ENCODE peak calls at places on chromosomes 7 and 10, in seven cellular contexts. X is astrocyte, M is aorta, Y is coronary artery, W is colonic mucosa, D is dorsolateral prefrontal cortex, P is adrenal gland. Z is an unnamed sample.

GRCh38 chr10:5540886-5541285 is 16.1 kb downstream of the CALML3 start:
- DNase-seq in Y (peak), D (no peak), X (no peak), W (no peak), P (no peak), M (no peak), Z (no peak)

GRCh38 chr10:112026438-112026837 is 157.1 kb downstream of the GPAM start:
- DNase-seq in P (no peak), X (no peak), M (no peak), D (no peak), W (no peak), Y (no peak), Z (no peak)

GRCh38 chr7:6117533-6117932 is 86.4 kb downstream of the ANKRD61 start:
- DNase-seq in Y (no peak), W (no peak), M (no peak), P (no peak), X (no peak), D (no peak), Z (no peak)

GRCh38 chr7:69677054-69677847 is 79.0 kb downstream of the AUTS2 start:
- DNase-seq in D (no peak), P (no peak), M (no peak), W (no peak), X (no peak), Y (no peak), Z (no peak)

GRCh38 chr10:73590881-73591577 is at the start of gene USP54:
- DNase-seq in M (no peak), X (peak), W (peak), D (no peak), P (no peak), Y (no peak), Z (no peak)

GRCh38 chr7:124765401-124766352 is at the start of gene GPR37:
- DNase-seq in D (peak), W (peak), M (peak), X (peak), Y (no peak), P (peak), Z (peak)

GRCh38 chr10:32379950-32380547 is 33.1 kb upstream of the EPC1 start:
- DNase-seq in P (no peak), D (no peak), X (no peak), Y (no peak), W (no peak), M (no peak), Z (no peak)

GRCh38 chr7:77885155-77885554 is 86.6 kb downstream of the PHTF2 start:
- DNase-seq in Y (no peak), P (no peak), D (no peak), X (no peak), M (no peak), W (no peak), Z (no peak)

GRCh38 chr10:14740684-14741247 is 33.9 kb downstream of the FAM107B start:
- DNase-seq in M (no peak), Y (no peak), W (peak), X (no peak), P (no peak), D (no peak), Z (no peak)

GRCh38 chr7:101728888-101729883 is 88.2 kb upstream of the CUX1 start:
- DNase-seq in M (no peak), D (no peak), X (peak), W (peak), P (peak), Y (no peak), Z (peak)

GRCh38 chr7:84477786-84478405 is 283.3 kb upstream of the SEMA3A start:
- DNase-seq in Y (no peak), D (no peak), X (no peak), P (no peak), M (no peak), W (no peak), Z (no peak)

GRCh38 chr7:40839881-40840280 is 705.1 kb downstream of the SUGCT start:
- DNase-seq in Y (no peak), P (no peak), D (no peak), M (no peak), X (peak), W (no peak), Z (no peak)

GRCh38 chr7:41656357-41656756 is 46.5 kb downstream of the INHBA start:
- DNase-seq in P (no peak), M (no peak), W (no peak), D (no peak), Y (no peak), X (peak), Z (no peak)

GRCh38 chr7:217781-218180 is 25.4 kb downstream of the FAM20C start:
- DNase-seq in Y (no peak), X (no peak), D (no peak), P (no peak), W (no peak), M (no peak), Z (no peak)

GRCh38 chr7:218316-218715 is 25.9 kb downstream of the FAM20C start:
- DNase-seq in W (no peak), X (no peak), M (peak), P (no peak), D (no peak), Y (no peak), Z (no peak)

GRCh38 chr7:220151-220841 is 27.9 kb downstream of the FAM20C start:
- DNase-seq in D (no peak), M (no peak), W (no peak), Y (no peak), X (no peak), P (no peak), Z (peak)

GRCh38 chr7:219581-220150 is 27.3 kb downstream of the FAM20C start:
- DNase-seq in M (no peak), W (no peak), D (peak), X (no peak), P (no peak), Y (no peak), Z (no peak)

GRCh38 chr7:218896-219580 is 26.7 kb downstream of the FAM20C start:
- DNase-seq in W (no peak), M (no peak), X (no peak), D (no peak), Y (no peak), P (no peak), Z (no peak)
- H3K27ac ChIP-seq in W (no peak), M (no peak), X (no peak), D (peak), Y (peak), P (peak), Z (no peak)

DNA sequence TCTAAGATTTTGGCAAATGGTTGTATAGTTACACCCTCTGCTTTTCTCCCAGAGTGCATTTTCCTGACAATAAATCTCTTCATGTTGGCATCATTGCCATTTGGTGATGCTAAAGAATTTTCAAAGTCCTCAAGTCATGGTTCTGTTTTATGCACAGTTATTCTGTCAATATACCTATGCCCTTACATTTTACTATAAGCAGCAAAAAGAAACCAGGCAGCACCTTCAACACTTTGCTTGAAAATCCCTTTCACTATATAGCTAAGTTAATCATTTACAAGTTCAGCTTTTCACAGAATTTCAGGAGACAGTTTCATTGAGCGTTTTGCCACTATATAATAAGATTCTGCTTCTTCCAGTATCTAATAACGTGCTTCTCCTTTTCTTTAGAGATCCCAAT is 22.6 kb downstream of the FIGNL1 start:
- DNase-seq in P (no peak), D (no peak), X (no peak), W (no peak), M (no peak), Y (no peak), Z (no peak)
- H3K27ac ChIP-seq in P (no peak), D (no peak), X (no peak), W (no peak), M (no peak), Y (no peak), Z (no peak)

GRCh38 chr10:77940627-77941026 is 14.1 kb upstream of the DLG5 start:
- DNase-seq in P (no peak), X (no peak), W (no peak), M (no peak), D (no peak), Y (no peak), Z (no peak)

GRCh38 chr10:77943086-77943901 is 16.7 kb upstream of the DLG5 start:
- DNase-seq in X (peak), Y (no peak), M (no peak), W (no peak), D (no peak), P (no peak), Z (no peak)

GRCh38 chr10:77941790-77942189 is 15.2 kb upstream of the DLG5 start:
- DNase-seq in D (no peak), P (no peak), Y (no peak), W (no peak), M (no peak), X (no peak), Z (no peak)

GRCh38 chr10:77939561-77940001 is 13.0 kb upstream of the DLG5 start:
- DNase-seq in M (no peak), D (no peak), W (peak), P (peak), X (peak), Y (no peak), Z (no peak)

DNA sequence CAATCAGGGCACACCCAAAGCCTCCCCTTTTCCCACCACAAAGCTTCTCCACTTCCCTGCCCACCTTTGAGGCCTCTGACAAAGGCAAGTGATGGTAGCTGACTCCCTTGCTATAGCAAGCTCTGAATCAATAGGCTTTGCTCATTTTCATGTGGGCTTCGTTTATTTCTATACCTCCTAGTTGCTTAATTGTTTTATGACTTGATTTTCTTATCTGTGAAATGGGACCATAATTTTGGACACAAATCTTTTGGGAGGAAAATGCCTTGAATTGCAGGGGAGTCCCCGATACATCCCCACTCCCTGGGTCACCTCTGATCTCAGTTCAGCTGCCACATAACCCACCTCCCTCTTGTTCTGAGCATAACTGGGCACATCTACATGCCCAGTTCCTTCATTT is 13.7 kb upstream of the DLG5 start:
- DNase-seq in X (no peak), D (no peak), W (no peak), M (no peak), P (no peak), Y (no peak), Z (no peak)
- H3K27ac ChIP-seq in X (no peak), D (no peak), W (no peak), M (no peak), P (no peak), Y (no peak), Z (no peak)

DNA sequence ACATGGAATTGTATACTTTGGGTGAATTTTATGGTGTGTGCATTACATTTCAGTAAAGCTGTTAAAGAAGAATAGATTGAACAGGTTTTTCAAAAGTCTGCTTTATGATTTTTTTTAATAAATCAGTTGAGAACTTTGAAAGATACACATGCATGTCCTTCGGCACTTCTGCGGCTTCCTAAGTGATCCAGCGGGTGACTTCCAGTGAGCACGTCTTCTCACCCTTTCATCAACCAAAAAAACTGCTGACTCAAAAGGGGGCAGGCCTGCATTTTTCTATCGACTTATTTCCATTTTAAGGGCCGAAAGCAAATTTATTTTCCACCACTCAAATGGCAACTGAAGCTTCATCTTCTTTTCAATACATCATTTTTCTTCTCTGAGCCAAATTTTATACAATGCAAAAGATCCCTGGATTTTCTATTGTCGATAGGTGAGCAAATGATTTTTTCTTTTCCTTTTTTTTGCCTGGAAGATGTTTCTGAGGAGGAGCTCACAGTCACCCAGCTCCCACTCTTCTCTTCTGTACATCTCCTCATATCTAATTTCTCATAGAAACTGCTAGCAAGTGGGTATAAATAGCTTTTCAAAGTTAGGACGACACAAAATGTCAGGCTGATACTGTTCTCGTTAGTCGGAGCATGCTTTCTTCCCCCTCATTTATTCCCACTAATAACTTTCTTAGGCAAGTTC is 10.2 kb downstream of the CHST15 start:
- DNase-seq in M (no peak), W (no peak), P (no peak), X (no peak), D (no peak), Y (no peak), Z (no peak)
- H3K27ac ChIP-seq in M (no peak), W (no peak), P (peak), X (no peak), D (peak), Y (no peak), Z (no peak)

GRCh38 chr7:100682228-100682741 is 8.7 kb downstream of the GNB2 start:
- DNase-seq in M (no peak), X (peak), Y (no peak), W (no peak), D (no peak), P (peak), Z (no peak)
- H3K27ac ChIP-seq in M (no peak), X (no peak), Y (peak), W (no peak), D (peak), P (peak), Z (no peak)

GRCh38 chr7:121437470-121437869 is 41.4 kb upstream of the FAM3C start:
- DNase-seq in X (no peak), Y (no peak), M (no peak), P (no peak), D (no peak), W (no peak), Z (no peak)
- H3K27ac ChIP-seq in X (no peak), Y (no peak), M (no peak), P (no peak), D (no peak), W (no peak), Z (no peak)

DNA sequence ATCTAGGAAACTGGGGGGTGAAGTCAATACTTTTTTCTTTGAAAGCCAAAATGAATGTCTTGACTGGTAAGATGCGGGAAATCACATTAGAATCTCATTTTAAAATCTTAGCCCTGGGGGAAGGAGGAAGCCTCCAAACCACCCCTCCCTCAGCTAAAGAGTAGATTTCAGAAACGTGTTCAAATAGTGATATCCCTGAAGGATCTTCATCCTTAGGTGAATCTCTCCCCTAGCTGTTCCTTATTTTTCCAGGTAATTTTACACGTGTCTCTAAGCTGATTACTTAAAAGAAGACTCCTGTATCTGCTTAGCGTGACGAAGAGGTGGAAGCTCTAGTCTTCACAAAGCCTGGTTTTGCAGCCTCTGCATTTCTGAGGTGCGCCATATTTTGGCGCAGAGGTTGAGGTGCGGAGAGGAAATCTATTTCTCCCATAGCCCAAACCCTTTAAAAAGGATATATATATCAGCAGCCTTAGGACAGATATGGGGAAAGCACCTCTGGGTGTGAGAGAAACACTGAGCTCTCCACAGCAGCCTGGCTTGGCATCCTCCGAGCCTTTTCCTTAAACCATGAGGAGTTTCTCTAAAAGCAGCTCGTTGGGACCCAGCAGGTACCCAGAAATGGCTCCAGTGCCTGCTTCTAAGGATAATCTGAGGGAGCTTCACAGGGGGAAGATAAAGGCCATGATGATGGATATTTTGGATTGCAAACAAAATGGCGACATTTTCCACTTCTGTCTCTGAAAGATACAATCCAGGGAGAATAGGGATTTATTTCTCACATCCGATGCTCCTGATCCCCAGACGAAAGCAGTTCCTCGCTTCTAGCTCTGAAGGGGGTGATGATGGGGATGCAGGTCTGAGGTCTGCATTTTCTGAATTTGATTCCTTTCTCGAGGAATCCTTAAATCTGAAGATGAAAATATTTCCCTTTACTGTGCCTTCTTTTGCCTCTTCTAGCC is 3.0 kb upstream of the HOXA2 start:
- DNase-seq in M (no peak), P (no peak), W (no peak), X (peak), D (no peak), Y (no peak), Z (no peak)
- H3K27ac ChIP-seq in M (peak), P (peak), W (peak), X (peak), D (no peak), Y (peak), Z (peak)

GRCh38 chr7:36034020-36034419 is 119.0 kb upstream of the EEPD1 start:
- DNase-seq in D (no peak), W (no peak), M (no peak), Y (no peak), P (no peak), X (peak), Z (no peak)
- H3K27ac ChIP-seq in D (no peak), W (no peak), M (no peak), Y (no peak), P (no peak), X (no peak), Z (no peak)

Z was measured in WERI-Rb-1.